ENCODE peak calls at places on chromosome 1, in ten cellular contexts. N, M, V, U, F, P, R, E, Z and T are unnamed samples.

GRCh38 chr1:61165402-61165801 is 83.0 kb downstream of the NFIA start:
- DNase-seq in N (no peak), M (no peak), V (no peak), U (no peak), F (no peak), P (no peak), R (no peak), E (no peak), Z (no peak), T (no peak)

GRCh38 chr1:232250838-232251237 is 379.1 kb downstream of the SIPA1L2 start:
- DNase-seq in N (no peak), M (no peak), V (no peak), U (no peak), F (no peak), P (no peak), R (no peak), E (no peak), Z (no peak), T (no peak)

GRCh38 chr1:167544447-167544846 is 9.1 kb downstream of the CREG1 start:
- DNase-seq in N (no peak), M (no peak), V (no peak), U (no peak), F (no peak), P (no peak), R (no peak), E (no peak), Z (no peak), T (no peak)

GRCh38 chr1:79695133-79695532 is 688.6 kb upstream of the ADGRL4 start:
- DNase-seq in N (no peak), M (no peak), V (no peak), U (no peak), F (peak), P (no peak), R (no peak), E (no peak), Z (no peak), T (no peak)

GRCh38 chr1:62487956-62488355 is 51.1 kb downstream of the USP1 start:
- DNase-seq in N (no peak), M (no peak), V (no peak), U (no peak), F (no peak), P (no peak), R (no peak), E (no peak), Z (no peak), T (no peak)

GRCh38 chr1:7752512-7753417 is 18.3 kb upstream of the VAMP3 start:
- DNase-seq in N (peak), M (peak), V (peak), U (peak), F (no peak), P (peak), R (peak), E (peak), Z (peak), T (peak)

GRCh38 chr1:89812992-89813391 is 7.8 kb upstream of the LRRC8D start:
- DNase-seq in N (no peak), M (no peak), V (no peak), U (no peak), F (no peak), P (no peak), R (no peak), E (peak), Z (no peak), T (no peak)

GRCh38 chr1:53385276-53385932 is 57.5 kb upstream of the LRP8 start:
- DNase-seq in N (no peak), M (no peak), V (no peak), U (no peak), F (no peak), P (no peak), R (no peak), E (no peak), Z (no peak), T (no peak)

GRCh38 chr1:111190931-111191451 is 9.5 kb downstream of the DENND2D start:
- DNase-seq in N (no peak), M (no peak), V (no peak), U (no peak), F (no peak), P (no peak), R (no peak), E (peak), Z (no peak), T (no peak)

GRCh38 chr1:185156321-185156853 is 366 bp downstream of the TRMT1L start:
- DNase-seq in N (peak), M (peak), V (no peak), U (no peak), F (no peak), P (no peak), R (no peak), E (peak), Z (peak), T (no peak)

GRCh38 chr1:179043907-179044306 is 18.2 kb downstream of the FAM20B start:
- DNase-seq in N (no peak), M (no peak), V (no peak), U (no peak), F (no peak), P (no peak), R (no peak), E (no peak), Z (no peak), T (no peak)

GRCh38 chr1:220241072-220241663 is 31.1 kb downstream of the RAB3GAP2 start:
- DNase-seq in N (no peak), M (no peak), V (no peak), U (no peak), F (no peak), P (no peak), R (no peak), E (no peak), Z (no peak), T (no peak)

GRCh38 chr1:80656628-80657019 is 1144.1 kb upstream of the ADGRL2 start:
- DNase-seq in N (no peak), M (no peak), V (no peak), U (no peak), F (no peak), P (no peak), R (no peak), E (no peak), Z (no peak), T (no peak)

GRCh38 chr1:2989185-2989584 is 32.1 kb upstream of the ACTRT2 start:
- DNase-seq in N (no peak), M (no peak), V (no peak), U (no peak), F (no peak), P (no peak), R (no peak), E (no peak), Z (no peak), T (no peak)

GRCh38 chr1:172764378-172764777 is 105.5 kb downstream of the FASLG start:
- DNase-seq in N (no peak), M (no peak), V (no peak), U (peak), F (no peak), P (peak), R (no peak), E (no peak), Z (no peak), T (no peak)

GRCh38 chr1:84298688-84299535 is 2.6 kb upstream of the SAMD13 start:
- DNase-seq in N (no peak), M (peak), V (no peak), U (peak), F (peak), P (peak), R (peak), E (peak), Z (no peak), T (no peak)

GRCh38 chr1:161915051-161915503 is 108.6 kb downstream of the OLFML2B start:
- DNase-seq in N (no peak), M (no peak), V (no peak), U (no peak), F (peak), P (no peak), R (no peak), E (no peak), Z (no peak), T (no peak)

GRCh38 chr1:58576727-58577675 is at the start of gene TACSTD2:
- DNase-seq in N (no peak), M (no peak), V (no peak), U (no peak), F (no peak), P (peak), R (peak), E (no peak), Z (no peak), T (no peak)

GRCh38 chr1:226882187-226882586 is 11.8 kb downstream of the PSEN2 start:
- DNase-seq in N (no peak), M (no peak), V (no peak), U (peak), F (no peak), P (no peak), R (no peak), E (no peak), Z (peak), T (no peak)